ENCODE peak calls at places on chromosomes 13 and 19, in ten cellular contexts. I, T, P, B, M, A, O, L, Y and C are unnamed samples.

GRCh38 chr19:3606690-3607289 is at the start of gene TBXA2R:
- DNase-seq in I (peak), A (peak), B (no peak), L (peak), T (peak), M (peak), Y (peak), P (peak), O (peak), C (no peak)

GRCh38 chr19:48728882-48729645 is 9.5 kb upstream of the MAMSTR start:
- DNase-seq in B (no peak), Y (no peak), A (peak), L (no peak), O (no peak), T (no peak), M (no peak), I (no peak), P (no peak), C (no peak)

GRCh38 chr19:16737909-16738308 is 18.3 kb downstream of the NWD1 start:
- DNase-seq in P (no peak), O (no peak), A (peak), B (no peak), M (no peak), L (no peak), T (no peak), I (no peak), Y (peak), C (peak)

GRCh38 chr13:105474983-105475382 is 1060.5 kb downstream of the EFNB2 start:
- DNase-seq in O (no peak), L (no peak), P (no peak), M (no peak), I (no peak), T (no peak), A (no peak), B (no peak), Y (no peak), C (no peak)

GRCh38 chr13:50691176-50691681 is 152.3 kb downstream of the DLEU7 start:
- DNase-seq in M (no peak), O (no peak), B (no peak), I (no peak), Y (no peak), L (no peak), A (peak), P (no peak), T (no peak), C (no peak)

GRCh38 chr19:5063873-5064645 is 95.1 kb downstream of the KDM4B start:
- DNase-seq in Y (no peak), A (no peak), T (no peak), B (no peak), P (no peak), I (no peak), O (no peak), M (no peak), L (no peak), C (no peak)

GRCh38 chr13:50911051-50911690 is 1.6 kb downstream of the RNASEH2B start:
- DNase-seq in M (no peak), T (no peak), L (no peak), A (peak), B (no peak), I (no peak), Y (peak), P (no peak), O (no peak), C (no peak)

GRCh38 chr13:79187917-79188699 is 217.9 kb downstream of the RBM26 start:
- DNase-seq in O (no peak), B (no peak), L (no peak), Y (no peak), I (no peak), P (no peak), M (no peak), T (no peak), A (no peak), C (no peak)

GRCh38 chr19:45676851-45677263 is 8.8 kb downstream of the GIPR start:
- DNase-seq in I (no peak), B (no peak), O (no peak), P (no peak), M (peak), T (no peak), Y (no peak), A (no peak), L (no peak), C (no peak)

GRCh38 chr13:47835470-47836228 is 165.4 kb downstream of the SUCLA2 start:
- DNase-seq in O (no peak), M (no peak), T (no peak), L (no peak), Y (no peak), A (no peak), I (no peak), B (no peak), P (no peak), C (no peak)

GRCh38 chr19:49579947-49580263 is 451 bp downstream of the NOSIP start:
- DNase-seq in P (no peak), T (no peak), I (no peak), B (no peak), M (no peak), L (no peak), Y (no peak), O (no peak), A (no peak), C (no peak)

GRCh38 chr13:61778531-61778930 is 362.9 kb upstream of the PCDH20 start:
- DNase-seq in B (no peak), O (no peak), P (no peak), A (no peak), T (no peak), L (no peak), I (no peak), M (no peak), Y (no peak), C (no peak)

GRCh38 chr13:63636231-63636993 is 2220.8 kb upstream of the PCDH20 start:
- DNase-seq in I (no peak), T (no peak), O (no peak), Y (peak), L (no peak), M (no peak), P (no peak), B (no peak), A (peak), C (no peak)

GRCh38 chr13:30870049-30870884 is 35.8 kb upstream of the MEDAG start:
- DNase-seq in A (peak), L (peak), Y (peak), M (no peak), O (no peak), I (peak), B (no peak), P (peak), T (no peak), C (no peak)

GRCh38 chr13:50617134-50617721 is 226.3 kb downstream of the DLEU7 start:
- DNase-seq in M (no peak), Y (peak), P (peak), L (no peak), A (peak), B (no peak), T (no peak), O (no peak), I (no peak), C (no peak)

GRCh38 chr13:109744512-109745051 is 41.8 kb downstream of the IRS2 start:
- DNase-seq in A (peak), I (no peak), O (no peak), M (no peak), T (no peak), Y (peak), P (peak), B (no peak), L (no peak), C (peak)

GRCh38 chr19:18173572-18174294 is at the start of gene IFI30:
- DNase-seq in O (peak), P (no peak), A (peak), T (peak), I (peak), Y (no peak), L (no peak), B (no peak), M (peak), C (peak)

GRCh38 chr13:56953965-56954364 is 186.8 kb upstream of the PRR20A start:
- DNase-seq in O (no peak), T (no peak), L (no peak), A (no peak), P (no peak), M (no peak), B (no peak), Y (no peak), I (no peak), C (no peak)

GRCh38 chr19:42246143-42246868 is 3.9 kb upstream of the GSK3A start:
- DNase-seq in T (no peak), Y (peak), B (no peak), O (peak), L (peak), P (peak), M (no peak), I (peak), A (peak), C (no peak)

GRCh38 chr19:39919976-39920375 is 14.5 kb downstream of the FCGBP start:
- DNase-seq in B (no peak), M (no peak), A (no peak), O (no peak), Y (no peak), T (no peak), I (no peak), P (no peak), L (no peak), C (no peak)

GRCh38 chr19:33098023-33098652 is 17.2 kb downstream of the GPATCH1 start:
- DNase-seq in B (no peak), A (peak), O (no peak), T (no peak), L (no peak), M (no peak), P (no peak), I (no peak), Y (no peak), C (no peak)

GRCh38 chr19:17419154-17419490 is 725 bp upstream of the MVB12A start:
- DNase-seq in A (no peak), M (no peak), P (no peak), I (no peak), T (no peak), O (no peak), Y (no peak), B (no peak), L (no peak), C (no peak)

GRCh38 chr13:97307882-97308624 is 85.9 kb downstream of the MBNL2 start:
- DNase-seq in P (peak), M (no peak), A (peak), B (no peak), I (no peak), Y (peak), L (no peak), T (no peak), O (no peak), C (no peak)

GRCh38 chr13:49810825-49811526 is 18.5 kb upstream of the KPNA3 start:
- DNase-seq in B (no peak), A (peak), T (no peak), I (no peak), L (no peak), O (no peak), P (peak), Y (peak), M (no peak), C (no peak)